ENCODE peak calls at places on chromosomes 7 and 10, in five cellular contexts. J is AG08395, K is astrocyte, O is LoVo, U is A549. B is an unnamed sample.

GRCh38 chr10:65548046-65548445 is 1377.8 kb upstream of the LRRTM3 start:
- DNase-seq in U (no peak), J (no peak), O (no peak), K (no peak), B (no peak)

GRCh38 chr7:122988333-122988732 is 7.2 kb downstream of the TAS2R16 start:
- DNase-seq in U (no peak), O (no peak), J (no peak), K (no peak), B (no peak)

GRCh38 chr10:106815427-106816043 is 349.0 kb downstream of the SORCS1 start:
- DNase-seq in K (no peak), U (no peak), J (no peak), O (no peak), B (no peak)

GRCh38 chr7:81025360-81025759 is 106.5 kb upstream of the SEMA3C start:
- DNase-seq in K (no peak), O (no peak), J (no peak), U (no peak), B (no peak)

GRCh38 chr10:91409069-91409868 is 875 bp upstream of the HECTD2 start:
- DNase-seq in J (peak; percentile 86), U (peak; percentile 86), O (peak; percentile 53), K (peak; percentile 91), B (peak; percentile 95)

GRCh38 chr10:44240766-44241165 is 144.1 kb downstream of the CXCL12 start:
- DNase-seq in U (no peak), K (peak; percentile 60), J (no peak), O (no peak), B (no peak)

GRCh38 chr10:1741450-1741849 is 4.1 kb upstream of the ADARB2 start:
- DNase-seq in J (no peak), O (no peak), U (no peak), K (no peak), B (no peak)

GRCh38 chr7:129949292-129950133 is 3.2 kb downstream of the UBE2H start:
- DNase-seq in J (peak; percentile 83), K (peak; percentile 85), O (peak; percentile 49), U (no peak), B (peak; percentile 60)

GRCh38 chr7:64959072-64959747 is 31.6 kb downstream of the ZNF117 start:
- DNase-seq in K (no peak), U (no peak), J (no peak), O (no peak), B (peak; percentile 43)

GRCh38 chr7:16318989-16319915 is 102.1 kb downstream of the CRPPA start:
- DNase-seq in J (no peak), U (peak; percentile 37), O (peak; percentile 92), K (peak; percentile 66), B (no peak)

B was measured in NCI-H146.